ENCODE peak calls at places on chromosome 1, in ten cellular contexts. H is naive B cell; U is body of pancreas; W is non-pigmented ciliary epithelial cell; L is retinal pigment epithelial cell; R is AG04449; F is activated CD4-positive, alpha-beta T cell treated with anti-CD3 and anti-CD28 coated beads for 24 hours; B is astrocyte of the hippocampus; T is A673; A is mesothelial cell of epicardium. E is an unnamed sample.

GRCh38 chr1:119010201-119010600 is 22.1 kb upstream of the TBX15 start:
- DNase-seq in H (no peak), U (no peak), W (no peak), L (no peak), R (no peak), F (no peak), B (no peak), T (no peak), A (no peak), E (no peak)

GRCh38 chr1:151013518-151013917 is 5.3 kb downstream of the PRUNE1 start:
- DNase-seq in H (no peak), U (peak), W (no peak), L (no peak), R (no peak), F (no peak), B (peak), T (no peak), A (no peak), E (no peak)

GRCh38 chr1:1602941-1603506 is 3.1 kb upstream of the FNDC10 start:
- DNase-seq in H (no peak), U (no peak), W (no peak), L (no peak), R (no peak), F (no peak), B (no peak), T (no peak), A (no peak), E (no peak)

GRCh38 chr1:58874757-58875755 is 91.2 kb upstream of the JUN start:
- DNase-seq in H (no peak), U (peak), W (no peak), L (peak), R (no peak), F (no peak), B (peak), T (no peak), A (no peak), E (peak)

GRCh38 chr1:16915627-16915973 is 6.1 kb upstream of the CROCC start:
- DNase-seq in H (no peak), U (no peak), W (no peak), L (no peak), R (no peak), F (no peak), B (no peak), T (peak), A (no peak), E (no peak)

GRCh38 chr1:172833956-172834355 is 175.1 kb downstream of the FASLG start:
- DNase-seq in H (no peak), U (no peak), W (no peak), L (no peak), R (no peak), F (no peak), B (no peak), T (no peak), A (no peak), E (no peak)

GRCh38 chr1:169186106-169186505 is 79.6 kb downstream of the ATP1B1 start:
- DNase-seq in H (no peak), U (no peak), W (no peak), L (no peak), R (no peak), F (no peak), B (no peak), T (no peak), A (no peak), E (no peak)

GRCh38 chr1:100414693-100415092 is 62.4 kb downstream of the CDC14A start:
- DNase-seq in H (no peak), U (no peak), W (no peak), L (no peak), R (no peak), F (no peak), B (no peak), T (no peak), A (no peak), E (no peak)

GRCh38 chr1:208731976-208732821 is 488.0 kb upstream of the PLXNA2 start:
- DNase-seq in H (no peak), U (no peak), W (no peak), L (no peak), R (no peak), F (no peak), B (peak), T (peak), A (no peak), E (peak)

E was measured in astrocyte of the cerebellum.